ENCODE peak calls at places on chromosomes 7 and 10, in four cellular contexts. N, Z, V and W are unnamed samples. For H3K4me1, the result is how much of the 10 kb centered on the place peaks cover.

GRCh38 chr10:98957801-98958200 is 277.9 kb downstream of the HPSE2 start:
- DNase-seq in N (no peak), V (no peak), Z (no peak), W (no peak)

GRCh38 chr7:151990567-151990966 is 34.3 kb downstream of the GALNTL5 start:
- DNase-seq in V (no peak), N (no peak), Z (no peak), W (no peak)

GRCh38 chr7:55427800-55428199 is 62.7 kb downstream of the LANCL2 start:
- DNase-seq in N (no peak), V (no peak), Z (no peak), W (no peak)

GRCh38 chr10:45082176-45082575 is 81.5 kb downstream of the ZNF22 start:
- DNase-seq in V (no peak), N (no peak), Z (no peak), W (no peak)

GRCh38 chr7:142611566-142612250 is 137.6 kb upstream of the PRSS1 start:
- DNase-seq in Z (peak), V (no peak), N (no peak), W (no peak)

GRCh38 chr10:49117366-49117905 is 2.1 kb upstream of the VSTM4 start:
- DNase-seq in Z (no peak), N (no peak), V (no peak), W (no peak)

GRCh38 chr7:26553582-26553981 is 261.9 kb downstream of the SNX10 start:
- DNase-seq in V (no peak), Z (no peak), N (no peak), W (no peak)

GRCh38 chr7:138417103-138417695 is 42.9 kb upstream of the TRIM24 start:
- DNase-seq in Z (no peak), V (no peak), N (no peak), W (no peak)

GRCh38 chr7:82481499-82482097 is 38.0 kb upstream of the CACNA2D1 start:
- DNase-seq in Z (peak), N (no peak), V (no peak), W (no peak)

GRCh38 chr7:27193335-27194001 is 6.4 kb downstream of the HOXA13 start:
- DNase-seq in V (no peak), Z (no peak), N (no peak), W (no peak)

GRCh38 chr10:102644066-102644645 is at the start of gene TRIM8:
- DNase-seq in Z (peak), V (no peak), N (peak), W (peak)

GRCh38 chr7:130758429-130759056 is 24.5 kb upstream of the KLF14 start:
- DNase-seq in V (no peak), N (no peak), Z (peak), W (no peak)

GRCh38 chr10:114868801-114869200 is 47.2 kb downstream of the FHIP2A start:
- DNase-seq in N (no peak), V (no peak), Z (no peak), W (no peak)

GRCh38 chr7:5758753-5759330 is 22.6 kb downstream of the RNF216 start:
- DNase-seq in V (no peak), Z (no peak), N (no peak), W (no peak)
- TF ChIP-seq CTCF in V (no peak), Z (no peak), N (no peak), W (no peak)

GRCh38 chr10:22503315-22504090 is 158.2 kb downstream of the SPAG6 start:
- DNase-seq in V (no peak), N (no peak), Z (no peak), W (no peak)
- H3K4me3 ChIP-seq in V (no peak), N (no peak), Z (no peak), W (no peak)

DNA sequence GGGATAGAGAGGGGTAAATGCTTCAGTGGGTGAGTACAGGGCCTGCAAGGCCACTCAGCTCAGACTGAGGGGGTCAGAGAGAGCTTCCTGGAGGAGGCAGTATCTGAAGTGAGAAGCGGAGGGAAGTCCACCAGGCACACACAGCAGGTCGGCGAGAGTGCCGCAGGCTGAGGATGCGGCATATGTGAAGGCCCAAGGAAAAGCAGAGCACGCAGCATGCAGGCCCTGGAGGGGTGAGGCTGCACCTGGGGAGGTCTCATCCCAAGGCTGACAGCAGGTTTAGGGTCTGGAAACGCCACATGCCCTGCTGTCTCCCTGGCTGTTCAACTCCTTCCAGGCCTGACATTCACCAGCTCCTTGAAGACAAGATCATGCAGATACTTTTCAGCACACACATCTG is 40.4 kb upstream of the PSAP start:
- DNase-seq in V (no peak), Z (no peak), N (no peak), W (no peak)
- H3K4me1 ChIP-seq in V (under half), Z (under half), N (under half), W (under half)

DNA sequence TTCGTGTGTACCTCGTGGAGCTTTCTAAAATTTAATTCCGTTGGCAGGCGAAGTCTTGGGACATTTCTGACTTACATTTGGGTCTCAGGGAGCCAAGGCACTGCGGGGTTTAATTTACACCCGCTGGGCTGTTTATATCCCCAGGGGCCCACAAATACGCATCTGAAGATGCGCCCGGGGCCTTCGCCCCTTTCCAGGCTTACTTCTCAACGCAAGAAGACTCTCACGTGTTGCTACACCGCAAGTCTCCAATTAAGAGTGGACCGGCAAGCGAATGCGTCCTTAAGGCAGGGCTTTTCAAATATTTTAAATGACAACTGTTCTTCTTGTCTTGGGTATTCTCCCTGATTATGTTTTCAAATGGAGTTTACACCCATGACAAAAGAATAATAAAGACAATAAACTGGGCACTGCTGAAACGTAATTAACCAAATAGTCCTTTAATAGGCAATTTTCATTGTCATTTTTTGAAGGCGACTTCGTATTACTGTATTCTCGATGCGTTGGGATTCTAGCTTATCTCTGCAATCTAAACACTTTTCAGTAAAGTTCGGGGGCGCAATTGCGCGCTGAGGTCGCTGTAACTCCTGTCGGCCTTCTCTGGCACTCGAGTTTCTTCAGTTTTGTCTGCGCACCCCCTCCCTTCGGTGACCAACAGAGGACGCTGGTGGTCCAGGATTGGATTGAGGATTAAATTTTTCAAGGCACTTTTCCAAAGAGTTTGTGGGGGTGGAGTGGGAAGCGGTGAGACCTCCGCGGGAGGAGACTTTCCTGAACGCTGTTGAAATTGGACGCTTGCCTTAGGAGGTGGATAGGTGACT is 837 bp upstream of the IGFBP3 start:
- DNase-seq in Z (peak), V (no peak), N (peak), W (peak)
- TF ChIP-seq CTCF in Z (peak), V (no peak), N (peak), W (peak)

GRCh38 chr10:91190388-91190870 is 30.0 kb upstream of the PCGF5 start:
- DNase-seq in Z (no peak), N (no peak), V (no peak), W (no peak)
- H3K4me3 ChIP-seq in Z (no peak), N (no peak), V (no peak), W (no peak)

DNA sequence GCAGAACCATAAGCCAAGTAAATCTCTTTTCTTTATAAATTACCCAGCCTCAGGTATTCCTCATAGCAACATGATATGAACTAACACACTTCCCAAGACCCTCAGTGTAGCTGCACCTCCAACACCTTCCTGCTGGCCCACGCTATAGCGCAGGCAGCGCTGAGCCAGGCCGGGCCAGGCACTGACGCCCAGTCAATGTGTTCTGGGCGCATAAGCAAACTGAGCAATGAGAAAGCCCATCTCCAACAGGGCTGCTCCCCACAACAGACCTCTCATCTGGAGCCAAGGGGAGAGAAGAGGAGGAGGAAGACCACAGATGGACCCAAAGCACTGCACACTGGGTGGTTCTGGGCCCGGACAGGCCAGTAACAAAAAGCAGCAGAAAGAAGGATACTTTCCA is 40.8 kb downstream of the FAM53B start:
- DNase-seq in V (no peak), N (no peak), Z (no peak), W (no peak)
- H3K4me1 ChIP-seq in V (half or more), N (half or more), Z (under half), W (half or more)

GRCh38 chr10:43105119-43105792 is 28.4 kb downstream of the RET start:
- DNase-seq in Z (peak), V (peak), N (peak), W (peak)
- TF ChIP-seq CTCF in Z (peak), V (peak), N (peak), W (peak)

DNA sequence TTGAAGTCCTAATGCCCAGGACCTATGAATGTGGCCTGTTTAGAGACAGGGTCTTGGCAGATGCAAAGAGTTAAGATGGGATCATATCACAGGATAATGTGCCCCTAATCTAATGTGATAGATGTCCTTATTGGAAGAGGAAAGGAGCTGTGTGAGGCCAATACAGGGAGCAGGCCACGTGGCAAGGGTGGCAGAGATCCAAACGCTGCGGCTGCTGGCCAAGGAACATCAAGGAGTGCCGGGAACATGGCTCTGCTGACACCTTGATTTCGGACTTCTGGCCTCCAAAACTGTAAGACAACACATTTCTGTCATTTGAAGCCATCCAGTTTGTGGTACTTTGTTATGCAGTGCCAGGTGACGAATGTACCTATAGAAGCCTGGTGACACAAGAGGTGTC is 37.7 kb upstream of the EZH2 start:
- DNase-seq in N (peak), Z (no peak), V (no peak), W (no peak)
- H3K4me3 ChIP-seq in N (no peak), Z (no peak), V (no peak), W (no peak)

GRCh38 chr7:128883622-128884549 is 21.2 kb downstream of the ATP6V1F start:
- DNase-seq in N (peak), V (peak), Z (peak), W (peak)
- H3K4me1 ChIP-seq in N (under half), V (under half), Z (under half), W (under half)